ENCODE peak calls at places on chromosomes 13 and 19, in nine cellular contexts. J is BJ; U is OCI-LY7; D is cardiac muscle cell; Q is left ventricle myocardium inferior; I is breast epithelium; R is HCT116; F is CD8-positive, alpha-beta memory T cell; V is heart left ventricle. E is an unnamed sample. For H3K36me3, the result is how much of the 10 kb centered on the place peaks cover.

GRCh38 chr19:16386619-16387240 is 62.1 kb downstream of the KLF2 start:
- DNase-seq in J (no peak), U (peak), D (peak), Q (peak), I (no peak), R (peak), F (peak), V (no peak), E (no peak)

GRCh38 chr13:105732946-105733529 is 802.4 kb downstream of the EFNB2 start:
- DNase-seq in J (no peak), U (no peak), D (no peak), Q (no peak), I (no peak), R (no peak), F (no peak), V (no peak), E (no peak)

GRCh38 chr19:2309734-2310362 is 1.9 kb upstream of the LINGO3 start:
- DNase-seq in J (no peak), U (no peak), D (peak), Q (no peak), I (no peak), R (no peak), F (no peak), V (no peak), E (peak)

GRCh38 chr19:11587302-11587972 is 9.8 kb upstream of the ZNF627 start:
- DNase-seq in J (no peak), U (peak), D (peak), Q (peak), I (peak), R (peak), F (peak), V (peak), E (peak)

GRCh38 chr13:35470671-35471465 is 5.6 kb downstream of the MAB21L1 start:
- DNase-seq in J (no peak), U (no peak), D (peak), Q (peak), I (no peak), R (no peak), F (no peak), V (peak), E (peak)

GRCh38 chr13:109010912-109011311 is 381.5 kb downstream of the MYO16 start:
- DNase-seq in J (no peak), U (no peak), D (no peak), Q (no peak), I (no peak), R (no peak), F (no peak), V (no peak), E (no peak)

GRCh38 chr19:30323904-30324303 is 48.3 kb upstream of the ZNF536 start:
- DNase-seq in J (no peak), U (no peak), D (no peak), Q (no peak), I (no peak), R (no peak), F (no peak), V (no peak), E (no peak)

GRCh38 chr13:23458972-23459371 is 25.5 kb upstream of the SACS start:
- DNase-seq in J (no peak), U (no peak), D (no peak), Q (no peak), I (no peak), R (no peak), F (no peak), V (no peak), E (no peak)

GRCh38 chr13:92537485-92537884 is 689.1 kb upstream of the GPC6 start:
- DNase-seq in J (no peak), U (no peak), D (peak), Q (no peak), I (no peak), R (no peak), F (no peak), V (no peak), E (no peak)

GRCh38 chr19:13038306-13039210 is 43.3 kb downstream of the NFIX start:
- DNase-seq in J (no peak), U (no peak), D (no peak), Q (no peak), I (no peak), R (no peak), F (no peak), V (no peak), E (no peak)

GRCh38 chr19:19134687-19135158 is 3.6 kb downstream of the TMEM161A start:
- DNase-seq in J (no peak), U (peak), D (no peak), Q (peak), I (no peak), R (no peak), F (no peak), V (peak), E (no peak)

GRCh38 chr19:55097864-55098715 is 19.3 kb downstream of the PPP1R12C start:
- DNase-seq in J (no peak), U (no peak), D (no peak), Q (no peak), I (no peak), R (no peak), F (no peak), V (no peak), E (no peak)

GRCh38 chr13:73879346-73880020 is 254.7 kb downstream of the KLF12 start:
- DNase-seq in J (no peak), U (peak), D (peak), Q (no peak), I (no peak), R (no peak), F (no peak), V (no peak), E (no peak)

DNA sequence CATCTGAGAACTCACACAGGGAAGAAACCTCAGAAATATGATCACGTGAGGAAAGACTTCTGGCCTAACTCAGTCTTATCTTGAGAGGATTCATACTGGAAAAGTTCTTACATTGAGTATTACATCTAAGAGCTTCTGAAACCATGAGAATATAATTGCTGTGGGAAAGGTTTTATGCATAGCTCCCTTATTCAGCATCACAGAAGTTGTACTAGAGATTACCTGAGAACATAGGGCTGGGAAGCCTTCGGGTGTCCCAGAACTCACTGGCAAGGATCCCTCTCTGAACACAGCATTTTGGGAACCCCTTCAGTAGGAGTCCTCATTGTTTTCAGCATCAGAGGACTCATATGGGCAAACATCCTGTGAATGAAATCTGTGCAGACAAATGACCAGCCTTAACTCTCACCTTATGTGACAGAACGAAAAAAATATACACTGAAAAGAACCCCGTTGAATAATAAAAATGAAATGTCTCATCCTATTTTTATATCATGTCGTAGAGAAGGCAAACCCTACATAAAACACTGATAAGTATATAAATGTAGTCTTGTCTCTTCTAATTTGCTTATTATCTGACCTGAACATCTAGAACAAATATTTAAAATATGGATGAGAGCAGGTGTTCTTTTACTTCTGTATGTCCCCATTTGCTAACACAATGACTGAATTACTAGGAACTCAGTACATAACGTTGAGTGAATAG is 14.2 kb downstream of the ZNF274 start:
- DNase-seq in J (no peak), U (peak), D (peak), Q (no peak), I (no peak), R (no peak), F (no peak), V (no peak), E (no peak)
- H3K4me3 ChIP-seq in J (no peak), U (no peak), D (no peak), Q (no peak), I (no peak), R (no peak), F (peak), V (no peak), E (no peak)

DNA sequence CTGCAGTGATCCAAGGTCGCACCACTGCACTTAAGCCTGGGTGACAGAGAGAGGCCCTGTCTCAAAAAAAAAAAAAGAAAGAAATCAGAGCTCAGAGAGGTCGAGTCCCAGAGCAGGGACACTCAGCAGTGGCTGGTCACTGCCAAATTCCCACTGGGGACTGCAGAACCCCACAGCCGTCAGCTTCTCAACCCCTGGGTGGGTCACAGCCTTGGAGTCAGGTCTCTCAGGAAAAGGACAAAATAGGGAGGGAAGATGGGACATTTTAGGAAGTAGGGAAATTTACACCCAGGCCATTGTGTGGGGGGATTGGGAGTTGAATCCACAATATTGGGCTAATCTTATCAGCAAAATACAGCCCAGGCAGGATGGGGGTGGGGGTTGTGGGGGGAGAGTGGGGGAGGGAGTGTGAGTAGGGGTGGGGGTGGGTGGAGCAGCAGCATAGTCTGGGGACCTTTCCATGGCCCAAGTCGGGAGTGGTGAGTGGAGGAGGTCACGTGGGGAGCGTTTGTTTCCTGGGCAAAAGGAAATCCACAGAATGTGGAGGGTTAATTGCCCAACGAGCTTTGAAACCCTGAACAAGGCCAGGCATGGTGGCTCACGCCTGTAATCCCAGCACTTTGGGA is 5.0 kb upstream of the CCDC194 start:
- DNase-seq in J (no peak), U (no peak), D (no peak), Q (no peak), I (no peak), R (no peak), F (no peak), V (no peak), E (no peak)
- H3K36me3 ChIP-seq in J (under half), U (half or more), D (under half), Q (under half), I (under half), R (under half), F (under half), V (under half), E (under half)

DNA sequence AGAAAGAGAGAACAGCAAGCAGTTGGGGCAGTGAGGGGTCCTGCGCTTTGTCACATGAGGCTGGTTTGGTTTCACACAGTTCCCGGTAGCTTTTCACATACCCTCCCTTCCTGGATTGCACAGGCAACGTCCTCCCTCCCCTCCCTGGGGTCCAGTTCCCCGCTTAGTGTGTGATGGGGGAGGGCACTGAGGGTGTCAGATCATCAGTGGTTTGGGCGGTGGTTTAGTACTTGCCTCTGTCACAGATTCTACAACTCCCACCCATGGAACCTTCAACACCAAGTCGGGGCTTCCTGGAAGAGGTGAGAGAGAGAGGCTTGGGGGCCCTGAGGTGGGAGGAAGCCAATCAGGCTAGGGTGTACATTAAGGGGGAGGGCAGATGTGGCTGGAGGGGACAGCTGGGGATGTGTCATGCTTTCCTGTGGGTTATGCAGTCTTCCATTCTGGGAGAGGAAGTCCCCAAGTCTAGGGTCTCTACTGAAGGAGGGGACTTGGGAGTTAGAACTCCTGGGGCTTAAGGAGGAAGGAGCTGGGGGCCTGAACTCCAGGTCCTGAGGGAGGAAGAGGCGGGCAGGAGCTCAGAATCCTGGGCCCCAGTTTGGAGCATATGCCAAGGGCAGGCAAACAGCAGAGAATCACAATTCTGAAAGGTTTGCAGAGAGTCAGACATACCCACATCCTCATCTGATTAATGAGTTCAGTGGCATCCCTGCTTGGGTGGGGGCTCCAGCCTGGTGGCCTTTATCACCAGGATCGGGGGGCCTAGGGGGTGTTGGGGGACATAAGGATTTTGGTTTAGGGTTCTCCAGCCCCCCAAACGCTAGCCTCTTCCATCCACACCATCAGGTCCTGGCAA is at the start of gene NKG7:
- DNase-seq in J (no peak), U (peak), D (no peak), Q (no peak), I (no peak), R (no peak), F (peak), V (no peak), E (no peak)
- H3K4me3 ChIP-seq in J (no peak), U (no peak), D (no peak), Q (no peak), I (no peak), R (no peak), F (peak), V (no peak), E (no peak)

GRCh38 chr19:43872547-43873336 is 45.6 kb downstream of the ZNF283 start:
- DNase-seq in J (no peak), U (no peak), D (peak), Q (no peak), I (no peak), R (peak), F (no peak), V (no peak), E (no peak)
- H3K36me3 ChIP-seq in J (under half), U (under half), D (under half), Q (half or more), I (under half), R (under half), F (under half), V (under half), E (under half)

DNA sequence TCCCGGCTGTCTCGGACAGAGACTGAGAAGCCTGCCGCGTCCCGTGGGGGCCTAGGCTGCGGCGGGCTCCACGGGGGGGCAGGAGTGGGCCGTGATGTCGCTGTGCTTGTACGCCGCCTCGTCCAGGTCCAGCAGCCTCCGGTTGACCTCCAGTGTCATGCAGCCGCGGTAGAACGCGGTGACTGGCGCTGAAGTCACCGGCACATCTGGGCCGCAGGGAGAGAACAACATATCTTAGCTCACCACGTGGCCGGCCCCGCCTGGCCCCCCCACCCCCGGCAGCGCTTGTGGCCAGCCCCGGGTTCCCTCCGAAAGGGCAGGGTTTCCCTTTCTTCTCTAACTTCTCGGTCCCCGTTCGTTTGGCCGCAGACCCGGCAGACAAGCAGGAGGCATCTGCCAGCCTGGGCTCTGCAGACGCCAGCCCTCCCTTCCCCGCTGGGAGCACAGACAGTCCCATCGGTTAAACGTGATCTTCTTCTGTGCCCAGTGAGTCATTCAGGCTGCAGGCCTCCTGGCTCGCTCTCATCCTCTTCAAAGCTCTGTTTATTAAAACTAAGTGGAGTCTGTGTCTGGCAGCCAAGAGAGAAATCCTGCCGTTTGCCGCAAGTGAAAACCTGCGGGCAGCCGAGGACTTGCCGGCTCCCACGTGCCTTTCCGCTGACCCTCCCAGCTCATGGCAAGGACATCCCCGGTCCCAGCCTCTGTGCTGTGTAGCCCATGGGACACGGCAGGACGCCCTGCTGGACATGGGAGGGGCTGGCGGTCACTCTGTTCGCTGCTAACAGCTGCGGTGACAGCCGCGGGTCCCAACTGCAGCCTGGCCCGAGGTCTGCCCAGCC is 42.8 kb downstream of the GAS6 start:
- DNase-seq in J (peak), U (no peak), D (peak), Q (peak), I (peak), R (no peak), F (no peak), V (peak), E (peak)
- H3K4me3 ChIP-seq in J (no peak), U (no peak), D (no peak), Q (peak), I (peak), R (no peak), F (no peak), V (no peak), E (peak)

GRCh38 chr19:7596191-7596937 is 701 bp downstream of the CAMSAP3 start:
- DNase-seq in J (no peak), U (no peak), D (no peak), Q (no peak), I (no peak), R (no peak), F (no peak), V (no peak), E (no peak)
- H3K36me3 ChIP-seq in J (under half), U (under half), D (under half), Q (under half), I (under half), R (under half), F (under half), V (under half), E (under half)

DNA sequence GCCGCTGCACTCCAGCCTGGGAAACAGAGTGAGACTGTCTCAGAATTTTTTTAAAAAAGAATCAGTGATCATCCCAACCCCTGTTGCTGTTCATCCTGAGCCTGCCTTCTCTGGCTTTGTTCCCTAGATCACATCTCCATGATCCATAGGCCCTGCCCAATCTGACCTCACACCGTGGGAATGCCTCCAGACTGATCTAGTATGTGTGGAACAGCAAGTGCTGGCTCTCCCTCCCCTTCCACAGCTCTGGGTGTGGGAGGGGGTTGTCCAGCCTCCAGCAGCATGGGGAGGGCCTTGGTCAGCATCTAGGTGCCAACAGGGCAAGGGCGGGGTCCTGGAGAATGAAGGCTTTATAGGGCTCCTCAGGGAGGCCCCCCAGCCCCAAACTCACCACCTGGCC is at the start of gene KLK2:
- DNase-seq in J (no peak), U (no peak), D (no peak), Q (no peak), I (no peak), R (no peak), F (no peak), V (no peak), E (no peak)
- H3K4me3 ChIP-seq in J (no peak), U (no peak), D (no peak), Q (no peak), I (no peak), R (no peak), F (no peak), V (no peak), E (no peak)

GRCh38 chr19:44529541-44529940 is at the start of gene CEACAM20:
- DNase-seq in J (no peak), U (no peak), D (no peak), Q (no peak), I (no peak), R (no peak), F (no peak), V (no peak), E (no peak)
- H3K36me3 ChIP-seq in J (under half), U (under half), D (under half), Q (under half), I (under half), R (under half), F (under half), V (under half), E (under half)

DNA sequence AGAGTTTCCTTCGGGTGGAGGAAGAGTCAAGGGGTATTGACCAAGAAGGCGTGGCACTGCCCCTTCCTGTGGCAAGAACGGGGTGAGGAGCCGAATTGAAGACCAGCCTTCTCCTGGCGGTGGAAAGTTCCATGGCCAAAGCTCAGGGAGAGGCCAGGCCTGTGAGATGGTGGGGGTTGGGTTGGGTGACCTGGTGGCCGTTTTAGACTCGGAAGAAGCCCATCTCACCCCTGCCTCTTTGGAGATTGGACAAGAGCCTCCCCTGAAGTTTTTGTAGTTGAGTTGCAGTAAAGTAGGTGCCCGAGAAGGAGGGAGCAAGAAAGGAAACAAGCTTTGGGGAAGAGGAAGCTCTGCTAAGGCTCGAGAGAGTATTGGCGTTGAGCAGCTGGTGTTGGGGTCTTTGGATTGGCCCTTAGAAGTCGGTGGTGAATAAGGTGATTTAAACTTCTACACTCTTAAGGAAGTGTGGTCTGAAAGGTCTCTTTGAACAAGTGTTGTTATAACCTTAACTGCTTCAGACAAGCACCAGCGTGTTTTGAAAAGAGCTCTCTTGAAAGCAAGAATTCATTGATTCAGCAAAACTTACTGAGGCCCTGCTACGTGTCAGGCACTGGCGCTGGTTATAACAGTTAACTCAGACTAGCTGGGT is 964 bp downstream of the SPINT2 start:
- DNase-seq in J (no peak), U (peak), D (no peak), Q (no peak), I (peak), R (no peak), F (no peak), V (no peak), E (no peak)
- H3K4me3 ChIP-seq in J (no peak), U (peak), D (peak), Q (peak), I (peak), R (peak), F (peak), V (no peak), E (peak)

E was measured in suprapubic skin.